ENCODE peak calls at places on chromosomes 3 and 15, in six cellular contexts. U is MM.1S, W is DND-41, E is epithelial cell of esophagus, I is astrocyte of the cerebellum, V is transverse colon. H is an unnamed sample.

GRCh38 chr15:68642491-68642845 is 63.7 kb downstream of the CORO2B start:
- DNase-seq in U (no peak), W (no peak), E (peak; percentile 29), I (no peak), V (no peak), H (no peak)

GRCh38 chr15:23384371-23384770 is 29.8 kb downstream of the GOLGA8S start:
- DNase-seq in U (peak; percentile 38), W (peak; percentile 39), E (no peak), I (no peak), V (no peak), H (no peak)

GRCh38 chr3:128052831-128053419 is 688 bp downstream of the SEC61A1 start:
- DNase-seq in U (peak; percentile 15), W (no peak), E (no peak), I (no peak), V (no peak), H (no peak)

GRCh38 chr3:190289989-190290388 is 32.3 kb downstream of the CLDN1 start:
- DNase-seq in U (no peak), W (no peak), E (no peak), I (no peak), V (no peak), H (no peak)

GRCh38 chr15:83081256-83082014 is 14.4 kb upstream of the BTBD1 start:
- DNase-seq in U (no peak), W (no peak), E (no peak), I (no peak), V (no peak), H (no peak)

GRCh38 chr3:72441284-72441994 is 406.8 kb downstream of the SHQ1 start:
- DNase-seq in U (no peak), W (no peak), E (peak; percentile 14), I (no peak), V (no peak), H (no peak)

GRCh38 chr3:37833790-37834189 is 27.9 kb upstream of the CTDSPL start:
- DNase-seq in U (no peak), W (no peak), E (no peak), I (no peak), V (no peak), H (no peak)

GRCh38 chr3:112467584-112467983 is 31.7 kb downstream of the BTLA start:
- DNase-seq in U (no peak), W (no peak), E (no peak), I (no peak), V (no peak), H (no peak)

GRCh38 chr15:38251726-38252480 is 733 bp upstream of the SPRED1 start:
- DNase-seq in U (peak; percentile 90), W (no peak), E (peak; percentile 96), I (peak; percentile 96), V (peak; percentile 90), H (peak; percentile 96)

GRCh38 chr15:66588971-66589370 is 23.2 kb upstream of the LCTL start:
- DNase-seq in U (no peak), W (no peak), E (no peak), I (no peak), V (no peak), H (no peak)

GRCh38 chr3:12948891-12949711 is 107.7 kb upstream of the RPL32 start:
- DNase-seq in U (no peak), W (no peak), E (peak; percentile 73), I (no peak), V (peak; percentile 24), H (no peak)

GRCh38 chr15:93179072-93179471 is 90.1 kb upstream of the RGMA start:
- DNase-seq in U (peak; percentile 51), W (no peak), E (no peak), I (no peak), V (peak; percentile 63), H (no peak)

GRCh38 chr15:70826634-70827033 is 27.3 kb downstream of the LARP6 start:
- DNase-seq in U (no peak), W (no peak), E (peak; percentile 93), I (no peak), V (peak; percentile 24), H (no peak)

GRCh38 chr15:31173790-31174450 is 72.4 kb upstream of the TRPM1 start:
- DNase-seq in U (no peak), W (no peak), E (no peak), I (no peak), V (no peak), H (no peak)

GRCh38 chr3:190229632-190230424 is 92.4 kb downstream of the CLDN1 start:
- DNase-seq in U (peak; percentile 13), W (no peak), E (peak; percentile 88), I (peak; percentile 54), V (no peak), H (no peak)

GRCh38 chr15:51234181-51234927 is 104.0 kb downstream of the CYP19A1 start:
- DNase-seq in U (no peak), W (no peak), E (no peak), I (no peak), V (no peak), H (no peak)

GRCh38 chr3:147773236-147773635 is 364.1 kb downstream of the ZIC1 start:
- DNase-seq in U (no peak), W (no peak), E (no peak), I (no peak), V (no peak), H (no peak)

GRCh38 chr15:77654975-77655374 is 22.3 kb upstream of the LINGO1 start:
- DNase-seq in U (no peak), W (peak; percentile 15), E (no peak), I (no peak), V (peak; percentile 55), H (no peak)

GRCh38 chr15:99307735-99308134 is 56.5 kb downstream of the LRRC28 start:
- DNase-seq in U (no peak), W (no peak), E (no peak), I (no peak), V (no peak), H (no peak)

GRCh38 chr3:27632431-27633223 is 89.5 kb downstream of the EOMES start:
- DNase-seq in U (peak; percentile 77), W (no peak), E (peak; percentile 41), I (no peak), V (peak; percentile 48), H (peak; percentile 26)

GRCh38 chr3:125085166-125085565 is 29.4 kb upstream of the HEG1 start:
- DNase-seq in U (no peak), W (no peak), E (no peak), I (no peak), V (no peak), H (no peak)

GRCh38 chr3:30672959-30673358 is 66.6 kb downstream of the TGFBR2 start:
- DNase-seq in U (no peak), W (no peak), E (no peak), I (peak; percentile 35), V (no peak), H (no peak)

GRCh38 chr3:19931180-19931692 is 2.8 kb downstream of the EFHB start:
- DNase-seq in U (no peak), W (no peak), E (no peak), I (no peak), V (no peak), H (no peak)

DNA sequence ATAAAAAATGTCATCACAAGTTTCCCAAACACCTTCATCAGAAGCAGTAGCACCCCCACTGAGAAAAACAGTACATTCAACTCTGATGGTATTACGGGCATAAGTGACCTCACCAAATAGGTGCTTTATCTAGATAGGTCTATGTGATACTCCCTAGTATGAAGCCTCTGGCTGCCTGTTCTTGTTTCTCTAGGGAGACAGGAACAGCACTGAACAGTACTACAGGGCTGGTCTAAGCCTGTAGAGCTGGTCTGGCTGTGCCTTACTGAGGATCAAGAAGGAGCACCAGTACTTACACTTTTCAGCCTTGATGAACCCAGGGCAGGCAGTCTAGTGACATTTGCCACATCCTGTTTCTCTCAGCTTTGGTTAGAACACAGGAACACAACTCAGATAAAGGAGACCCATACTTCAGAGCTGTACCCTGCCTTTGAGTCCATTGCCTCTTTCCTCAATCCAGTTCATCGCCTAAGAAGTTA is 35.9 kb downstream of the OXNAD1 start:
- DNase-seq in U (peak; percentile 30), W (peak; percentile 87), E (peak; percentile 16), I (no peak), V (peak; percentile 35), H (no peak)
- H3K4me3 ChIP-seq in U (no peak overlapping the region), W (peak overlapping the region; percentile 48), E (no peak overlapping the region), I (no peak overlapping the region), V (no peak overlapping the region), H (no peak overlapping the region)

GRCh38 chr3:67657192-67657591 is 2.8 kb upstream of the SUCLG2 start:
- DNase-seq in U (no peak), W (no peak), E (no peak), I (no peak), V (no peak), H (no peak)
- TF ChIP-seq CTCF in U (no peak), W (no peak), E (no peak), I (no peak), V (no peak), H (no peak)

GRCh38 chr3:127001486-127002194 is 18.7 kb downstream of the PLXNA1 start:
- DNase-seq in U (no peak), W (no peak), E (no peak), I (no peak), V (no peak), H (no peak)
- H3K4me3 ChIP-seq in U (no peak overlapping the region), W (no peak overlapping the region), E (no peak overlapping the region), I (no peak overlapping the region), V (no peak overlapping the region), H (no peak overlapping the region)

DNA sequence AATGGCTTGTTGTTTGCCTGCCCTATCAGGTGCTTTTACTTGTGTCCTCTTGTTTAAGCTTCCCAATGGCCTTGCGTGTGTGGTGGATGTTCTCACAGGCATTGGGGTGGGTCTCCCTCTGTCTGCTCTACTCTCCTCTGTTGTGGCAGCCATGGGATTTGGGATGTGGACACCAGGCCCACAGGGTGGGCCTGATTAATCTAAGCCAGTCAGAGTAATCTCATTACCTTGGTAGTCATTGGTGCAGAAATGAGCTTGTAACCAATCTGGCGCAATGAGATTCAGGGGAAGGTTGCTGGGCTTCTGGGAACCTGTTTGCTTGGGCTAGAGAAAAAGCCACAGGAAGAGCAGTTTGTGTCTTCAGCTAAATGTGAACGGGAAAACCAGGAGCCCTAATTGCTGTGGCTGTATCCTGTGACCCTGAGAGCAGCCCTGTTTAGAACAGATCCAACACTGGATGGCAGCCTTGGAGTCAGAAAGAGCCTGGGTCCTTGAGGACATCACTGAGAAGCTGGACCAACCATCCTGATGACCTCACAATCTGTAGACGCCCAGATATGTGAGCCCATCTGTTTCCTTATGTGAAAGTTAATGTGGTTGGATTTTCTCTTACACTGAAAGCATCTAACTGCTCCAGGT is 157.3 kb upstream of the UBE2E1 start:
- DNase-seq in U (no peak), W (no peak), E (no peak), I (no peak), V (no peak), H (no peak)
- TF ChIP-seq CTCF in U (peak; percentile 6), W (no peak), E (peak; percentile 11), I (no peak), V (no peak), H (peak; percentile 14)

GRCh38 chr3:29169456-29169855 is 111.4 kb upstream of the RBMS3 start:
- DNase-seq in U (no peak), W (no peak), E (no peak), I (no peak), V (no peak), H (no peak)

GRCh38 chr3:29167180-29167579 is 113.7 kb upstream of the RBMS3 start:
- DNase-seq in U (no peak), W (no peak), E (no peak), I (no peak), V (no peak), H (no peak)

GRCh38 chr3:29170894-29171582 is 109.8 kb upstream of the RBMS3 start:
- DNase-seq in U (no peak), W (no peak), E (no peak), I (no peak), V (no peak), H (no peak)

GRCh38 chr3:29171583-29171990 is 109.3 kb upstream of the RBMS3 start:
- DNase-seq in U (peak; percentile 50), W (peak; percentile 64), E (no peak), I (no peak), V (no peak), H (no peak)

GRCh38 chr3:29168686-29169085 is 112.2 kb upstream of the RBMS3 start:
- DNase-seq in U (no peak), W (no peak), E (no peak), I (no peak), V (no peak), H (no peak)
- H3K4me3 ChIP-seq in U (no peak overlapping the region), W (no peak overlapping the region), E (no peak overlapping the region), I (no peak overlapping the region), V (no peak overlapping the region), H (no peak overlapping the region)